ENCODE peak calls at places on chromosomes 6 and 20, in five cellular contexts. W, D, M, I and L are unnamed samples.

GRCh38 chr20:63966172-63966943 is 3.4 kb downstream of the ZNF512B start:
- DNase-seq in W (peak), D (no peak), M (no peak), I (no peak), L (peak)

GRCh38 chr6:101226677-101227135 is 166.8 kb upstream of the GRIK2 start:
- DNase-seq in W (no peak), D (no peak), M (no peak), I (no peak), L (no peak)

GRCh38 chr6:114271405-114271804 is 71.4 kb downstream of the HS3ST5 start:
- DNase-seq in W (no peak), D (no peak), M (no peak), I (no peak), L (no peak)

GRCh38 chr6:163341224-163341623 is 73.3 kb upstream of the QKI start:
- DNase-seq in W (no peak), D (no peak), M (no peak), I (no peak), L (no peak)

GRCh38 chr6:66662196-66662595 is 955.2 kb upstream of the EYS start:
- DNase-seq in W (no peak), D (no peak), M (no peak), I (no peak), L (no peak)

GRCh38 chr20:26208296-26209091 is 511.8 kb upstream of the ZNF337 start:
- DNase-seq in W (peak), D (peak), M (no peak), I (no peak), L (peak)

GRCh38 chr20:44083220-44083933 is 103.6 kb downstream of the JPH2 start:
- DNase-seq in W (peak), D (no peak), M (no peak), I (no peak), L (no peak)

GRCh38 chr20:20160513-20160912 is 108.2 kb downstream of the CFAP61 start:
- DNase-seq in W (no peak), D (no peak), M (no peak), I (no peak), L (no peak)

GRCh38 chr6:73180718-73181619 is 44.3 kb downstream of the KHDC1L start:
- DNase-seq in W (no peak), D (peak), M (peak), I (no peak), L (no peak)

GRCh38 chr6:43428112-43428570 is 800 bp downstream of the ABCC10 start:
- DNase-seq in W (no peak), D (no peak), M (no peak), I (no peak), L (no peak)

GRCh38 chr6:139944131-139944530 is 569.7 kb upstream of the CITED2 start:
- DNase-seq in W (no peak), D (no peak), M (no peak), I (no peak), L (no peak)